ENCODE peak calls at places on chromosomes 2 and 18, in eight cellular contexts. O, W, S, G, H, C, A and X are unnamed samples.

GRCh38 chr2:67260348-67261277 is 136.5 kb upstream of the ETAA1 start:
- DNase-seq in G (no peak), S (no peak), C (peak; percentile 90), A (no peak), O (no peak), W (no peak), H (peak; percentile 72), X (no peak)

GRCh38 chr2:220670461-220670979 is 901.6 kb downstream of the EPHA4 start:
- DNase-seq in A (no peak), H (no peak), O (no peak), C (no peak), W (no peak), S (no peak), G (no peak), X (no peak)

GRCh38 chr2:60116167-60116870 is 437.1 kb downstream of the BCL11A start:
- DNase-seq in G (no peak), W (no peak), O (no peak), A (peak; percentile 20), C (no peak), H (peak; percentile 29), S (no peak), X (no peak)

GRCh38 chr18:69853061-69853460 is 94.6 kb downstream of the CD226 start:
- DNase-seq in A (no peak), O (no peak), G (no peak), C (no peak), W (no peak), S (no peak), H (no peak), X (no peak)

GRCh38 chr18:58205780-58206160 is 161.7 kb downstream of the NEDD4L start:
- DNase-seq in G (no peak), C (no peak), H (no peak), A (no peak), S (no peak), O (no peak), W (no peak), X (no peak)

GRCh38 chr2:43421194-43421593 is 174.6 kb downstream of the THADA start:
- DNase-seq in H (no peak), O (no peak), S (no peak), C (no peak), A (no peak), G (no peak), W (no peak), X (no peak)

GRCh38 chr2:83282851-83283250 is 1176.2 kb downstream of the SUCLG1 start:
- DNase-seq in H (no peak), S (no peak), W (no peak), A (no peak), O (no peak), G (no peak), C (no peak), X (no peak)

GRCh38 chr2:241659150-241659739 is 21.8 kb downstream of the ATG4B start:
- DNase-seq in W (no peak), O (peak; percentile 47), S (no peak), A (no peak), C (peak; percentile 79), H (peak; percentile 75), G (peak; percentile 29), X (no peak)

GRCh38 chr2:118061135-118061955 is 26.9 kb upstream of the INSIG2 start:
- DNase-seq in W (no peak), S (no peak), O (no peak), A (no peak), G (no peak), C (peak; percentile 60), H (peak; percentile 67), X (no peak)

GRCh38 chr2:204544961-204545860 is at the start of gene PARD3B:
- DNase-seq in S (peak; percentile 11), C (peak; percentile 88), H (peak; percentile 65), A (peak; percentile 34), G (peak; percentile 39), W (peak; percentile 7), O (peak; percentile 69), X (peak; percentile 7)

GRCh38 chr2:63553049-63553448 is 35.2 kb downstream of the WDPCP start:
- DNase-seq in H (no peak), G (no peak), S (no peak), A (no peak), C (no peak), W (no peak), O (no peak), X (no peak)

GRCh38 chr2:138504546-138505239 is 3.1 kb downstream of the SPOPL start:
- DNase-seq in G (no peak), C (no peak), A (no peak), O (no peak), W (no peak), H (peak; percentile 35), S (no peak), X (no peak)